ENCODE peak calls at places on chromosomes 11 and 22, in four cellular contexts. T, H, W and R are unnamed samples. For H3K4me1, the result is how much of the 10 kb centered on the place peaks cover.

GRCh38 chr11:74330065-74330858 is 18.8 kb upstream of the P4HA3 start:
- DNase-seq in T (no peak), H (no peak), W (no peak), R (no peak)

GRCh38 chr22:46508391-46508999 is 28.9 kb downstream of the CELSR1 start:
- DNase-seq in T (no peak), H (no peak), W (no peak), R (no peak)

GRCh38 chr11:120256178-120256577 is 16.2 kb downstream of the POU2F3 start:
- DNase-seq in T (no peak), H (no peak), W (no peak), R (no peak)

GRCh38 chr11:78645226-78646202 is 70.8 kb upstream of the NARS2 start:
- DNase-seq in T (peak), H (peak), W (peak), R (peak)

GRCh38 chr11:10255388-10256125 is 38.5 kb downstream of the SBF2 start:
- DNase-seq in T (no peak), H (no peak), W (no peak), R (no peak)

GRCh38 chr11:1298695-1299492 is 10.5 kb downstream of the TOLLIP start:
- DNase-seq in T (peak), H (no peak), W (peak), R (no peak)

GRCh38 chr11:121870202-121871045 is 245.6 kb downstream of the BLID start:
- DNase-seq in T (no peak), H (no peak), W (no peak), R (no peak)

GRCh38 chr22:49753961-49754673 is 73.6 kb downstream of the BRD1 start:
- DNase-seq in T (no peak), H (no peak), W (no peak), R (no peak)

GRCh38 chr11:134761361-134761760 is 349.3 kb upstream of the B3GAT1 start:
- DNase-seq in T (no peak), H (no peak), W (no peak), R (peak)

GRCh38 chr22:19730141-19730661 is 6.9 kb downstream of the GP1BB start:
- DNase-seq in T (no peak), H (no peak), W (no peak), R (no peak)

GRCh38 chr22:27668828-27669797 is 132.4 kb downstream of the MN1 start:
- DNase-seq in T (no peak), H (no peak), W (peak), R (no peak)

GRCh38 chr22:29290061-29290460 is 16.4 kb upstream of the GAS2L1 start:
- DNase-seq in T (no peak), H (no peak), W (no peak), R (no peak)

GRCh38 chr11:92397356-92397755 is 172.7 kb downstream of the FAT3 start:
- DNase-seq in T (no peak), H (no peak), W (no peak), R (no peak)

GRCh38 chr22:17283423-17283822 is 64.2 kb upstream of the ADA2 start:
- DNase-seq in T (no peak), H (no peak), W (no peak), R (no peak)

GRCh38 chr22:50713571-50714056 is 24.4 kb upstream of the ACR start:
- DNase-seq in T (no peak), H (no peak), W (no peak), R (no peak)

GRCh38 chr11:131616456-131616855 is 246.0 kb downstream of the NTM start:
- DNase-seq in T (no peak), H (no peak), W (no peak), R (no peak)

GRCh38 chr11:76719281-76719680 is 48.7 kb upstream of the LRRC32 start:
- DNase-seq in T (no peak), H (no peak), W (no peak), R (no peak)

GRCh38 chr22:50530857-50531545 is 1.2 kb upstream of the TYMP start:
- DNase-seq in T (peak), H (no peak), W (peak), R (no peak)

GRCh38 chr11:36744375-36745168 is 146.5 kb upstream of the RAG2 start:
- DNase-seq in T (peak), H (peak), W (peak), R (peak)

GRCh38 chr11:33195391-33196190 is 34.3 kb upstream of the CSTF3 start:
- DNase-seq in T (no peak), H (no peak), W (no peak), R (no peak)

GRCh38 chr22:47247609-47248240 is 485.3 kb downstream of the TBC1D22A start:
- DNase-seq in T (no peak), H (no peak), W (no peak), R (no peak)

GRCh38 chr22:26673485-26673884 is 16.1 kb downstream of the MIAT start:
- DNase-seq in T (no peak), H (no peak), W (no peak), R (no peak)

GRCh38 chr11:123197711-123198110 is 2.7 kb upstream of the CLMP start:
- DNase-seq in T (no peak), H (no peak), W (no peak), R (no peak)

GRCh38 chr11:43923327-43924111 is 18.9 kb upstream of the C11orf96 start:
- DNase-seq in T (no peak), H (no peak), W (peak), R (peak)

GRCh38 chr11:119832536-119832935 is 103.5 kb upstream of the NECTIN1 start:
- DNase-seq in T (peak), H (no peak), W (peak), R (no peak)

GRCh38 chr11:60769811-60770210 is 13.1 kb downstream of the MS4A15 start:
- DNase-seq in T (no peak), H (no peak), W (no peak), R (no peak)

GRCh38 chr11:59680287-59681154 is 11.7 kb upstream of the PATL1 start:
- DNase-seq in T (peak), H (peak), W (peak), R (no peak)

GRCh38 chr11:114832532-114833125 is 154.3 kb downstream of the NXPE2 start:
- DNase-seq in T (no peak), H (no peak), W (no peak), R (no peak)

GRCh38 chr11:131546218-131546895 is 175.9 kb downstream of the NTM start:
- DNase-seq in T (no peak), H (no peak), W (no peak), R (no peak)

GRCh38 chr22:43467171-43467570 is 55.4 kb downstream of the MPPED1 start:
- DNase-seq in T (no peak), H (no peak), W (no peak), R (no peak)

GRCh38 chr11:20008190-20008801 is 152.0 kb downstream of the DBX1 start:
- DNase-seq in T (no peak), H (no peak), W (no peak), R (no peak)

GRCh38 chr22:41642711-41643110 is 21.6 kb downstream of the XRCC6 start:
- DNase-seq in T (no peak), H (no peak), W (no peak), R (no peak)

GRCh38 chr22:23695141-23695540 is 4.3 kb downstream of the RGL4 start:
- DNase-seq in T (no peak), H (no peak), W (no peak), R (peak)

GRCh38 chr11:3132831-3133455 is 32.2 kb downstream of the OSBPL5 start:
- DNase-seq in T (no peak), H (no peak), W (no peak), R (no peak)

GRCh38 chr11:65487467-65488272 is 11.2 kb upstream of the MALAT1 start:
- DNase-seq in T (peak), H (peak), W (peak), R (peak)

GRCh38 chr11:65486570-65487466 is 12.0 kb upstream of the MALAT1 start:
- DNase-seq in T (no peak), H (no peak), W (no peak), R (no peak)

GRCh38 chr11:65489061-65489705 is 9.7 kb upstream of the MALAT1 start:
- DNase-seq in T (no peak), H (no peak), W (peak), R (no peak)

GRCh38 chr11:65488273-65489058 is 10.4 kb upstream of the MALAT1 start:
- DNase-seq in T (no peak), H (no peak), W (peak), R (no peak)

GRCh38 chr11:65485820-65486219 is 13.0 kb upstream of the MALAT1 start:
- DNase-seq in T (no peak), H (no peak), W (no peak), R (no peak)
- H3K4me3 ChIP-seq in T (no peak), H (no peak), W (no peak), R (no peak)

GRCh38 chr11:46541593-46542371 is 52.0 kb downstream of the AMBRA1 start:
- DNase-seq in T (peak), H (no peak), W (no peak), R (no peak)
- TF ChIP-seq CTCF in T (peak), H (peak), W (no peak), R (no peak)

DNA sequence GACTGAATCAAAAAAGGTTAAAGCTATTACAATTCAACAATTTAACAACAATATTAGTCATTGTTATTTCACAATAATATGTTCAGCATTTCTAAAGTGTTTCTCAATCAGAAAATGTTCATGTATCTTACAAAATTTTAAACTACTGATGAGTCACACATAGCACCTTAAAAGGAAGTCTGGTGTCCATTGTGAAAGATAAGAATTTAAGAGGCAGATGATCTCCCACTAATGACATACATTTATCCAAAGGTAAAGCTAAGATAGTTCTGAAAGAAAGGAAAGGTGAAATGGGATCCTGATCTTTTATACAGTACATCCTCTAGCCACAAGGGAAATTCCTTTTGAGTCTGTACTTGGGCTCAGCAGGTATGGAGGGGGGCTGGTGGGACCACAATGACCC is 79.6 kb downstream of the MAML2 start:
- DNase-seq in T (no peak), H (no peak), W (no peak), R (no peak)
- H3K4me1 ChIP-seq in T (half or more), H (under half), W (under half), R (under half)

GRCh38 chr22:37014835-37015586 is 4.2 kb downstream of the TST start:
- DNase-seq in T (peak), H (no peak), W (no peak), R (no peak)
- H3K4me3 ChIP-seq in T (peak), H (no peak), W (no peak), R (no peak)

DNA sequence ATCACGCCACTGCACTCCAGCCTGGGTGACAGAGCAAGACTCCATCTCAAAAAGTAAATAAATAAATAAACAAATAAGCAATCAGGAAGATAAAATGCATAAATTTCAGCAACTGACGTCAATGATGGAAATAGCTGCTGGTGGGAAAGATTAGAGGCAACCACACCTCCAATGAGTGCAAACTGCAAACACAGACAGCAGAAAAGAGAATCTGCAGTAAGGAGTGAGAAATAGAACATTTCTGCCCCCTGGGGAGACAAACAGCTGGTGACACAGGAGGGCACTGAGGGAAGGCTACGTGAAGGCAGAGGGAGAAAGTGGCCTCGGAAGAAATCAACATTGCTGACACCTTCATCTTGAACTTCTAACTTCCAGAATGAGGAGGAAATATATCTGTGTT is 6.5 kb downstream of the PI4KA start:
- DNase-seq in T (no peak), H (no peak), W (no peak), R (no peak)
- TF ChIP-seq CTCF in T (no peak), H (no peak), W (no peak), R (no peak)